ENCODE peak calls at places on chromosome 22, in seven cellular contexts. Z is vagina, A is transverse colon, I is sigmoid colon, D is H1, U is stomach, X is Panc1. P is an unnamed sample.

GRCh38 chr22:27100789-27101188 is 443.4 kb downstream of the MIAT start:
- DNase-seq in D (peak; percentile 61), A (no peak), Z (no peak), I (peak; percentile 76), U (no peak), X (no peak), P (no peak)

GRCh38 chr22:34993548-34993947 is 72.4 kb upstream of the ISX start:
- DNase-seq in X (no peak), Z (no peak), A (no peak), D (no peak), I (no peak), U (no peak), P (no peak)

GRCh38 chr22:43218786-43219185 is 31.9 kb upstream of the TTLL12 start:
- DNase-seq in U (no peak), X (no peak), A (no peak), Z (no peak), D (no peak), I (no peak), P (no peak)

GRCh38 chr22:36423461-36424404 is 36.0 kb upstream of the MYH9 start:
- DNase-seq in D (no peak), U (no peak), A (no peak), Z (no peak), I (no peak), X (no peak), P (no peak)

GRCh38 chr22:19981171-19981960 is 35.3 kb downstream of the ARVCF start:
- DNase-seq in D (no peak), A (no peak), U (no peak), I (no peak), X (no peak), Z (no peak), P (no peak)

GRCh38 chr22:20552450-20552894 is 45.1 kb downstream of the MED15 start:
- DNase-seq in D (no peak), I (peak; percentile 96), U (peak; percentile 52), A (peak; percentile 52), Z (no peak), X (no peak), P (no peak)

GRCh38 chr22:20647586-20648305 is 126.2 kb upstream of the SERPIND1 start:
- DNase-seq in D (peak; percentile 14), Z (peak; percentile 46), U (no peak), X (no peak), A (no peak), I (no peak), P (no peak)

GRCh38 chr22:41668971-41669911 is 19.4 kb downstream of the SNU13 start:
- DNase-seq in X (peak; percentile 51), U (no peak), I (no peak), D (no peak), A (no peak), Z (no peak), P (no peak)

GRCh38 chr22:31122532-31123291 is at the start of gene INPP5J:
- DNase-seq in X (no peak), D (no peak), U (peak; percentile 69), Z (no peak), I (peak; percentile 87), A (peak; percentile 80), P (no peak)

GRCh38 chr22:17035246-17035645 is 27.2 kb upstream of the GAB4 start:
- DNase-seq in X (no peak), D (no peak), A (no peak), Z (no peak), U (peak; percentile 57), I (no peak), P (no peak)

GRCh38 chr22:32080904-32081303 is 37.8 kb downstream of the SLC5A1 start:
- DNase-seq in I (no peak), A (peak; percentile 39), Z (no peak), X (peak; percentile 25), U (peak; percentile 45), D (no peak), P (no peak)

GRCh38 chr22:19941365-19942070 is at the start of the genes COMT and TXNRD2:
- DNase-seq in I (peak; percentile 82), U (peak; percentile 81), X (no peak), Z (no peak), D (no peak), A (peak; percentile 78), P (peak; percentile 52)

GRCh38 chr22:44340271-44341239 is 27.8 kb upstream of the SHISAL1 start:
- DNase-seq in I (no peak), A (no peak), U (no peak), X (no peak), D (no peak), Z (no peak), P (no peak)

GRCh38 chr22:19057539-19057938 is 64.7 kb downstream of the DGCR2 start:
- DNase-seq in A (no peak), I (peak; percentile 62), D (no peak), X (no peak), U (peak; percentile 24), Z (no peak), P (no peak)

GRCh38 chr22:42074153-42074750 is at the start of gene PHETA2:
- DNase-seq in D (peak; percentile 67), Z (no peak), X (no peak), A (peak; percentile 63), I (no peak), U (peak; percentile 61), P (peak; percentile 42)

GRCh38 chr22:17087176-17088131 is 2.7 kb downstream of the IL17RA start:
- DNase-seq in X (no peak), Z (no peak), A (no peak), U (no peak), D (no peak), I (peak; percentile 50), P (no peak)

GRCh38 chr22:34812631-34813030 is 253.3 kb upstream of the ISX start:
- DNase-seq in I (no peak), X (no peak), D (no peak), U (no peak), A (no peak), Z (no peak), P (no peak)

GRCh38 chr22:38872831-38873248 is 824 bp upstream of the CBX6 start:
- DNase-seq in A (peak; percentile 41), I (peak; percentile 89), Z (no peak), U (peak; percentile 51), X (no peak), D (peak; percentile 79), P (peak; percentile 59)
- TF ChIP-seq POLR2AphosphoS5 in A (peak; percentile 44), I (peak; percentile 62), Z (peak; percentile 70), U (no peak), X (no peak), D (peak; percentile 11), P (peak; percentile 30)

GRCh38 chr22:48336339-48337060 is 1491.2 kb downstream of the BRD1 start:
- DNase-seq in A (no peak), X (no peak), U (no peak), I (no peak), Z (no peak), D (no peak), P (peak; percentile 20)

GRCh38 chr22:48333323-48333763 is 1494.3 kb downstream of the BRD1 start:
- DNase-seq in D (no peak), A (no peak), Z (no peak), I (no peak), X (no peak), U (no peak), P (peak; percentile 25)

GRCh38 chr22:48333816-48334735 is 1493.6 kb downstream of the BRD1 start:
- DNase-seq in U (no peak), D (no peak), A (no peak), I (no peak), Z (no peak), X (no peak), P (no peak)

GRCh38 chr22:48335442-48336139 is 1492.1 kb downstream of the BRD1 start:
- DNase-seq in I (no peak), U (no peak), D (no peak), A (no peak), Z (no peak), X (no peak), P (peak; percentile 12)

DNA sequence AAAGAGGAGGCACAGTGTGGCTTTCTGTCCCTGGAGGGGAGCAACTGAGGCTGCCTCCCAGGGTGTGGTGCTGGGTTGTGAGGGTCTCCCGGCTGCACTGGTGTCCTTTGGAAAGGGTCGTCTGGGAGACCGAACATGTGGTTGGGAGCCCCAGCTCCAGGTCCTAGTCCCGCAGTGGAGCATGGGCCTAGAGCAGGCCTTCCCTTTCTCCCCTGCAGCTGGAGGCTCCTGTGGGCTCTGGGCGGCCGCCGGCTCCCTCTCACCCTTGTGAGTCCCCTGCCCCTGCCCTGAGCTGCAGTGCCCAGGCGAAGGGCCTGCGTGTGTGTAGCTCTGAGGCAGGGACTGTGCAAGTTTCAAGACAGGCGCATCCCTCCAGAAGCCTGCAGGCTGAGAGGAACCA is 1492.7 kb downstream of the BRD1 start:
- DNase-seq in X (no peak), U (no peak), Z (no peak), I (peak; percentile 49), A (no peak), D (no peak), P (no peak)
- H3K9me3 ChIP-seq in X (no peaks in the 10 kb centered on the region), U (peaks cover 7% of the 10 kb centered on the region), Z (no peaks in the 10 kb centered on the region), I (no peaks in the 10 kb centered on the region), A (no peaks in the 10 kb centered on the region), D (no peaks in the 10 kb centered on the region), P (no peaks in the 10 kb centered on the region)

GRCh38 chr22:50208430-50208938 is 7.7 kb downstream of the SELENOO start:
- DNase-seq in U (no peak), D (no peak), A (no peak), X (no peak), Z (no peak), I (no peak), P (no peak)

GRCh38 chr22:50211147-50211546 is 10.3 kb downstream of the SELENOO start:
- DNase-seq in D (no peak), A (no peak), Z (no peak), I (no peak), X (no peak), U (no peak), P (no peak)

GRCh38 chr22:50209893-50210292 is 9.1 kb downstream of the SELENOO start:
- DNase-seq in A (peak; percentile 68), U (peak; percentile 79), Z (no peak), D (peak; percentile 78), X (peak; percentile 38), I (peak; percentile 81), P (no peak)

GRCh38 chr22:50208939-50209892 is 8.4 kb downstream of the SELENOO start:
- DNase-seq in Z (no peak), A (peak; percentile 8), D (no peak), U (no peak), I (no peak), X (no peak), P (no peak)

GRCh38 chr22:50210378-50211139 is 9.7 kb downstream of the SELENOO start:
- DNase-seq in Z (no peak), A (peak; percentile 8), I (no peak), D (no peak), X (no peak), U (no peak), P (no peak)
- TF ChIP-seq POLR2AphosphoS5 in Z (no peak), A (no peak), I (no peak), D (no peak), X (no peak), U (no peak), P (no peak)

DNA sequence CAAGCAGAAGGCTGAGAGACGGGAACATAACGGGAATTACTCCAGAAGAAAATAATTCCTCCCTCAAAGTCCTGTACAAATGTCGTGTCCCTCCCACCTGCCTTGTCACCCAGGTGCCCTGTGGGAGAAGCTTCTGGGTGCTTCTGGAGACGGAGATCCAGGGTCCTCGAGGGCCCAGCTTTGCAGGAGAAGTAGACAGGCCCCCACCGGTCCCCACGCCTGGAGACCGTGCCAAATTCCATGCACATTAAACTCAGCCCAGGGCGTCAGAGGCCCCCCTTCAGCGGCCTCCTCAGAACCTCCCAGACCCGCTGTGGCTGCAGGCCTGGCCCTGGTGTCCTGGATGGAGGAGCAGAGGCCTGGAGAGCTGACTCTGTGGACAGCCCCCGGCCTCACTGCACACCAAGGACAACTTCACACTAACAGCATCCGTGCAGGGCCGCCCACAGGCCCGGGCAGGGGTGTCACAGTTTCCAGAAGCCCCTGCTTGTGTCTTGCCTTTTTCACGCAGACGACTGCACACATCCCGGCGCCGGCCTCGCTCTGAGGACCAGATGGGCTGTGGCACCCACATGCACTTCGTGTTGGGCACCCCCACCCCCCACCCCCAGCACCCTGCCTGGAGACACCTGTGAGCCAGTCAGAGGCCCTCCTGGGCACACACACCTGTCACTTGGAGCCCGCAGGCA is 734.3 kb downstream of the BRD1 start:
- DNase-seq in A (no peak), X (no peak), U (no peak), D (no peak), I (no peak), Z (no peak), P (no peak)
- H3K9me3 ChIP-seq in A (no peaks in the 10 kb centered on the region), X (no peaks in the 10 kb centered on the region), U (no peaks in the 10 kb centered on the region), D (no peaks in the 10 kb centered on the region), I (no peaks in the 10 kb centered on the region), Z (no peaks in the 10 kb centered on the region), P (no peaks in the 10 kb centered on the region)

P was measured in breast epithelium.